ENCODE peak calls at places on chromosomes 1 and 21, in ten cellular contexts. F is GM23338; D is heart right ventricle; Z is RWPE2; R is CD4-positive, alpha-beta memory T cell; P is right lobe of liver; N is psoas muscle; A is HAP-1; H is mesendoderm; V is heart left ventricle. S is an unnamed sample. For H3K4me1, the result is how much of the 10 kb centered on the place peaks cover.

GRCh38 chr1:230375795-230376194 is 50.3 kb downstream of the PGBD5 start:
- DNase-seq in F (no peak), D (peak), Z (no peak), R (no peak), P (no peak), N (no peak), A (no peak), H (no peak), V (peak), S (no peak)

GRCh38 chr1:45018599-45019230 is 6.7 kb downstream of the UROD start:
- DNase-seq in F (peak), D (no peak), Z (no peak), R (peak), P (peak), N (no peak), A (peak), H (peak), V (no peak), S (peak)

GRCh38 chr21:26093094-26093493 is 77.5 kb downstream of the APP start:
- DNase-seq in F (no peak), D (no peak), Z (no peak), R (no peak), P (no peak), N (no peak), A (no peak), H (no peak), V (no peak), S (no peak)

GRCh38 chr1:23618586-23619083 is 59.3 kb upstream of the ID3 start:
- DNase-seq in F (no peak), D (no peak), Z (no peak), R (no peak), P (no peak), N (no peak), A (no peak), H (no peak), V (no peak), S (no peak)

GRCh38 chr1:53459321-53460175 is at the start of gene DMRTB1:
- DNase-seq in F (peak), D (no peak), Z (no peak), R (no peak), P (no peak), N (no peak), A (no peak), H (no peak), V (no peak), S (no peak)

GRCh38 chr1:208834346-208835081 is 590.3 kb upstream of the PLXNA2 start:
- DNase-seq in F (peak), D (no peak), Z (no peak), R (no peak), P (no peak), N (no peak), A (no peak), H (no peak), V (no peak), S (no peak)

GRCh38 chr1:51313961-51314777 is 16.2 kb downstream of the TTC39A start:
- DNase-seq in F (no peak), D (no peak), Z (no peak), R (no peak), P (peak), N (no peak), A (no peak), H (no peak), V (no peak), S (peak)

GRCh38 chr1:111541721-111542120 is 38.3 kb upstream of the ADORA3 start:
- DNase-seq in F (peak), D (no peak), Z (no peak), R (no peak), P (no peak), N (no peak), A (no peak), H (peak), V (no peak), S (no peak)

GRCh38 chr21:27149034-27149433 is 182.1 kb upstream of the ADAMTS5 start:
- DNase-seq in F (no peak), D (no peak), Z (no peak), R (no peak), P (no peak), N (no peak), A (no peak), H (peak), V (no peak), S (no peak)

GRCh38 chr1:119008483-119009299 is 20.5 kb upstream of the TBX15 start:
- DNase-seq in F (peak), D (peak), Z (no peak), R (no peak), P (no peak), N (no peak), A (peak), H (peak), V (no peak), S (no peak)

GRCh38 chr1:119621714-119622113 is 26.4 kb downstream of the ZNF697 start:
- DNase-seq in F (no peak), D (no peak), Z (no peak), R (no peak), P (no peak), N (no peak), A (no peak), H (no peak), V (no peak), S (no peak)

GRCh38 chr1:115210302-115210711 is 121.0 kb upstream of the TSPAN2 start:
- DNase-seq in F (no peak), D (no peak), Z (no peak), R (no peak), P (no peak), N (no peak), A (no peak), H (peak), V (no peak), S (peak)

GRCh38 chr1:83857108-83857507 is 141.8 kb downstream of the TTLL7 start:
- DNase-seq in F (peak), D (no peak), Z (no peak), R (no peak), P (no peak), N (no peak), A (no peak), H (peak), V (no peak), S (no peak)

GRCh38 chr1:24640288-24640687 is 2.8 kb upstream of the SRRM1 start:
- DNase-seq in F (no peak), D (no peak), Z (no peak), R (no peak), P (peak), N (no peak), A (peak), H (peak), V (no peak), S (no peak)

DNA sequence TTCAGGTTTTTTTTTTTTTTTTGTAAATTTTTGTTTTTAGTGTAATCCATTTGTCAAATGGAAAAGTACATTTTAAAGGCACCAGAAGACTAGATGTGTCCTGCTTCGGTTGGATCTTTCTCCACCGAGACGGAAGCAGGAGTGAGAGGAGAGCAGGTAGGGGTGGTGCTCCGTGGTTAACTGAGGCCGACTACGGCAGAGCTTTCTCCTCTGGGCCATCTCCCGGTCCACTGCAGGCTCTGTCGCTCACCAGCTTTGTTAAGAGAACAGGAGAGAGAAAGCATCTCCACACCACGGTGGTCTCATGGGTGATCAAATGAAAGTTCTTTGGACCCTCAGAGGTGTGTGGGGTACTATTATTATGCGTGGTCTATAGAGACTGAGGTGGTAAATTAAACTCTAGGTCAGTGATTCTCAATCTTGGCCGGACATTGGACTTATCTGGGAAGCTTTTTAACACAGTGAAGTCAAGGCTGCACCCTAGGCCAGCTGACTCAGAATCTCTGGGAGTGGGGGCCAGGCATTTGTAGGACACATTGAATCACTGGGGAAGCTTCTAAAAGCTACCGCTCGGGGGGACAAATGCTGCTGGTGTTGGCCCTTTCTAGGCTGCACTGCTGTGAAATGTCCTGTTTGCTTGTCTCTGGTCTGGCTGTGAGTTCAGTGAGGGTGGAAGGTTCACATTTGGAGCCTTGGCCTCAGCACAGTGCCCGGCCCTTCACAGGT is 25.0 kb downstream of the ABCA4 start:
- DNase-seq in F (no peak), D (peak), Z (no peak), R (no peak), P (no peak), N (peak), A (no peak), H (no peak), V (peak), S (no peak)
- H3K4me1 ChIP-seq in F (under half), D (half or more), Z (under half), R (under half), P (under half), N (under half), A (under half), H (under half), V (half or more), S (under half)

GRCh38 chr21:43304621-43305335 is 122.2 kb downstream of the SIK1 start:
- DNase-seq in F (no peak), D (no peak), Z (peak), R (no peak), P (peak), N (peak), A (no peak), H (no peak), V (no peak), S (no peak)

GRCh38 chr21:43305336-43305665 is 121.6 kb downstream of the SIK1 start:
- DNase-seq in F (no peak), D (no peak), Z (peak), R (no peak), P (peak), N (no peak), A (no peak), H (no peak), V (no peak), S (no peak)

GRCh38 chr21:43306911-43307676 is 119.8 kb downstream of the SIK1 start:
- DNase-seq in F (no peak), D (peak), Z (peak), R (no peak), P (peak), N (peak), A (no peak), H (no peak), V (peak), S (peak)

GRCh38 chr21:43306391-43306790 is 120.5 kb downstream of the SIK1 start:
- DNase-seq in F (no peak), D (no peak), Z (peak), R (no peak), P (no peak), N (no peak), A (no peak), H (no peak), V (no peak), S (no peak)

GRCh38 chr21:43305811-43306311 is 121.1 kb downstream of the SIK1 start:
- DNase-seq in F (no peak), D (no peak), Z (peak), R (no peak), P (peak), N (peak), A (no peak), H (no peak), V (no peak), S (no peak)
- H3K4me1 ChIP-seq in F (under half), D (under half), Z (under half), R (under half), P (under half), N (under half), A (under half), H (under half), V (under half), S (under half)

GRCh38 chr1:27364696-27365371 is 1.9 kb downstream of the MAP3K6 start:
- DNase-seq in F (no peak), D (no peak), Z (no peak), R (no peak), P (no peak), N (no peak), A (no peak), H (no peak), V (no peak), S (no peak)

GRCh38 chr1:27366411-27367159 is at the start of gene MAP3K6:
- DNase-seq in F (peak), D (peak), Z (peak), R (no peak), P (peak), N (peak), A (peak), H (peak), V (peak), S (no peak)

GRCh38 chr1:27363766-27364695 is 2.7 kb downstream of the MAP3K6 start:
- DNase-seq in F (no peak), D (no peak), Z (no peak), R (no peak), P (no peak), N (no peak), A (no peak), H (no peak), V (no peak), S (no peak)

GRCh38 chr1:27366113-27366410 is 699 bp downstream of the MAP3K6 start:
- DNase-seq in F (peak), D (peak), Z (no peak), R (peak), P (peak), N (peak), A (peak), H (peak), V (peak), S (no peak)

DNA sequence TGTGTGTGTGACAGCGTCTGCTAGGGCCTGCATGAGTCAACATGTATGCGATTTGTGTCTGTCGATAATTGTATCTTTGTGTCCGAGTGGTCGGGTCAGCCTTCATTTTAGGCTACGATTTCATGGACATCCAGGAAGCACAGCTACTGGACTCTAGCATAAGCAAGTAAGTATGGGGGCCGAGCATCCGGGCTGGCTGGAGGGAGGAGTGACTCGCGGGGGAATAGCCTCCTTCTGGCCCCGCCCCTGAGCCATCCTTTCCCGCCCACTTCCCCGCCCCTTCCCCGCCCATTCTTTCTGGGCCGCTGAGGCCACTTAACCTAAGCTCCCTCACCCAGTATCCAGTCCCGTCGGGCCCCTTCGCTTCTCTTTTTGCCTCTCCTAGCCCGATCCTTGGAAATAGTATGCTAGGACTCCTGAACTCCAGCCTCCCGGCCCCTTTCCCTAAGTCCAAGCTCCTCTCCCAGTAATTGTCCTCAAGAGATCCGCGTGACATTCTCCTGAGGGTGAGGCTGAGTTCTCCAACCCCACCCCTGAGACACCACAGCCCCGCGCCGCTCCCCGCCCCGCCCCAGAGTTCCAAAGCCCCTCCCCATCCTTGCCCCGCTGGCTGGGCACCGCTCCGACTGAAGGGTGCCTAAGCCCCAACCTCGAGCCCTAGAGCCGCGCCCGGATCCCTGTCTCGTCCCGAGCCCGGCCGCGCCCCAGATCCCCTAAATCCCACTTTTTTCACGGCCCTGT is 1.2 kb downstream of the MAP3K6 start:
- DNase-seq in F (peak), D (peak), Z (peak), R (peak), P (peak), N (peak), A (peak), H (peak), V (peak), S (no peak)
- H3K4me1 ChIP-seq in F (under half), D (half or more), Z (under half), R (under half), P (under half), N (under half), A (under half), H (under half), V (under half), S (under half)

DNA sequence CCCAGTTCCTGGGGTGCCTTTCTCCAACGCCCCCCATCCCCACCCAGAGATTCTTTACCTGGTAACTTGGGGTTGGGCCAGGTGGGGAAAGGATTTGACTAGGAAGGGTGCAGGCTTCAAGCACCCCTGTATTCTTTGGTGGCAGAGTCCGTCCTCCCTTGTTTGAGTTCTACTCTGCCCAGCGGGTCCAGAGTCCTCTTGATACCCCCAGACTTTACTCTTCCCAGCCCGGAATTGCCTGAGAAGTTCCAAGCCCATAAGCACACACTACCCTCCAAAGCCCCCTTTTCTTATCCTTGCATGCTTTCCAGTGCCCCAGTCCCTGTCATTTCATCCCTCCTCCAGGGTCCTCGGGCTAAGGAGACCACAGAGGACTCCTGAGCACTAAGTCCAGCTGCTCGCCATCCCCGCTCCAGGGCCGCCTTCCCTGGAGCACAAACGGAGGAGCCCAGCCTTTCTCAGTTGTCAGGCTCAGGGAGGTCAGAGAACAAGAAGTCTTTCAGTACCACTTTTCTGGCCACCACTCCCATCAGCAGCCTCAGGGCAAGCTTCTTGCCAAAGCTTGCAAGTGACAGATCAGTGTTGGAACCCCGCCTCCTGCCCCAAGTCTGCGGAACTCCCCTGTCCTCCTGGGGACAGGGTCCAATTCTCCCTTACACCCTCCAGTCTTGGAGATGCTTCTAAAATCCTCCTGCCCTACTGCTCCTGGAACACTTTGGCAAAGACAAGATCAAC is 12.2 kb downstream of the SLC45A3 start:
- DNase-seq in F (no peak), D (no peak), Z (no peak), R (no peak), P (peak), N (no peak), A (no peak), H (no peak), V (no peak), S (no peak)
- H3K4me1 ChIP-seq in F (under half), D (under half), Z (under half), R (under half), P (under half), N (under half), A (under half), H (under half), V (under half), S (under half)

GRCh38 chr21:45985471-45986315 is 4.1 kb downstream of the COL6A1 start:
- DNase-seq in F (no peak), D (no peak), Z (peak), R (no peak), P (peak), N (peak), A (no peak), H (no peak), V (peak), S (no peak)

GRCh38 chr21:45986316-45987051 is 4.9 kb downstream of the COL6A1 start:
- DNase-seq in F (no peak), D (no peak), Z (peak), R (no peak), P (peak), N (peak), A (no peak), H (no peak), V (peak), S (no peak)

GRCh38 chr21:45982758-45983731 is 1.5 kb downstream of the COL6A1 start:
- DNase-seq in F (no peak), D (no peak), Z (peak), R (no peak), P (no peak), N (peak), A (peak), H (peak), V (peak), S (no peak)

GRCh38 chr21:45983981-45984551 is 2.5 kb downstream of the COL6A1 start:
- DNase-seq in F (no peak), D (no peak), Z (peak), R (no peak), P (peak), N (peak), A (no peak), H (no peak), V (peak), S (no peak)

DNA sequence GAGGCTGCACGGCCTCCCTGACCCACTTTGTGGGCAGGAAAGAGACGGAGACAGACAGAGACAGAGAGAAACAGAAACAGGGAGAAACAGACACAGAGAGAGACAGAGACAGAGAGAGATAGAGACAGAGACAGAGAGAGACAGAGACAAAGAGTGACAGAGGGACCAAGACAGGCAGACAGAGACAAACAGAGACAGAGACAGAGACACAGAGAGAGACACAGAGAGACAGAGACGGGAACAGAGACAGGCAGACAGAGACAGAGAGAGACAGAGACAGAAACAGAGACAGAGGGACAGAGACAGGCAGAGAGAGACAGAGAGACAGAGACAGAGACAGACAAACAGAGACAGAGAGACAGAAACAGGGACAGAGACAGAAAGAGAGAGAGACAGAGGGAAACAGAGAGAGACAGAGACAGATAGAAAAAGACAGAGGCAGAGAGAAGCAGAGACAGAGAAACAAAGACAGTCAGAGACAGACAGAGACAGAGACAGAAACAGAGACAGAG is 3.1 kb downstream of the COL6A1 start:
- DNase-seq in F (no peak), D (no peak), Z (no peak), R (no peak), P (no peak), N (no peak), A (no peak), H (no peak), V (no peak), S (no peak)
- H3K4me1 ChIP-seq in F (under half), D (half or more), Z (under half), R (under half), P (under half), N (under half), A (under half), H (under half), V (under half), S (under half)

S was measured in keratinocyte.